ENCODE peak calls at places on chromosomes 3 and 15, in four cellular contexts. W is astrocyte, F is tibial nerve, X is H1. C is an unnamed sample.

GRCh38 chr3:58471025-58471887 is 20.6 kb upstream of the KCTD6 start:
- DNase-seq in W (peak), F (no peak), X (no peak), C (no peak)

GRCh38 chr3:129911261-129911861 is 17.9 kb upstream of the TMCC1 start:
- DNase-seq in W (no peak), F (peak), X (no peak), C (no peak)

GRCh38 chr3:194006102-194006501 is 129.8 kb upstream of the HES1 start:
- DNase-seq in W (no peak), F (no peak), X (no peak), C (no peak)

GRCh38 chr15:83064859-83065258 is 2.2 kb downstream of the BTBD1 start:
- DNase-seq in W (no peak), F (no peak), X (no peak), C (no peak)

GRCh38 chr15:50058231-50058630 is 60.8 kb downstream of the ATP8B4 start:
- DNase-seq in W (peak), F (no peak), X (no peak), C (no peak)

GRCh38 chr3:22306454-22306853 is 555.4 kb upstream of the ZNF385D start:
- DNase-seq in W (no peak), F (no peak), X (no peak), C (no peak)

GRCh38 chr3:56702487-56703315 is 19.6 kb upstream of the TASOR start:
- DNase-seq in W (peak), F (peak), X (no peak), C (no peak)

GRCh38 chr3:102573483-102574028 is 138.7 kb downstream of the ZPLD1 start:
- DNase-seq in W (no peak), F (no peak), X (no peak), C (no peak)

GRCh38 chr3:52361893-52362292 is 45.8 kb downstream of the DNAH1 start:
- DNase-seq in W (no peak), F (no peak), X (no peak), C (no peak)

GRCh38 chr3:152263711-152264110 is 5.0 kb upstream of the MBNL1 start:
- DNase-seq in W (no peak), F (no peak), X (no peak), C (no peak)

GRCh38 chr3:182308328-182308727 is 485.0 kb upstream of the ATP11B start:
- DNase-seq in W (no peak), F (no peak), X (no peak), C (no peak)
- TF ChIP-seq CTCF in W (no peak), F (no peak), X (no peak), C (no peak)

GRCh38 chr15:85869124-85869523 is 74.4 kb upstream of the KLHL25 start:
- DNase-seq in W (no peak), F (no peak), X (no peak), C (no peak)

GRCh38 chr15:85867250-85867649 is 72.5 kb upstream of the KLHL25 start:
- DNase-seq in W (no peak), F (no peak), X (no peak), C (no peak)

GRCh38 chr15:85870216-85871014 is 75.7 kb upstream of the KLHL25 start:
- DNase-seq in W (no peak), F (no peak), X (no peak), C (no peak)

GRCh38 chr15:85860394-85861161 is 65.9 kb upstream of the KLHL25 start:
- DNase-seq in W (no peak), F (no peak), X (no peak), C (no peak)

GRCh38 chr15:85865070-85865684 is 70.5 kb upstream of the KLHL25 start:
- DNase-seq in W (peak), F (no peak), X (peak), C (peak)
- TF ChIP-seq CTCF in W (peak), F (peak), X (peak), C (peak)

DNA sequence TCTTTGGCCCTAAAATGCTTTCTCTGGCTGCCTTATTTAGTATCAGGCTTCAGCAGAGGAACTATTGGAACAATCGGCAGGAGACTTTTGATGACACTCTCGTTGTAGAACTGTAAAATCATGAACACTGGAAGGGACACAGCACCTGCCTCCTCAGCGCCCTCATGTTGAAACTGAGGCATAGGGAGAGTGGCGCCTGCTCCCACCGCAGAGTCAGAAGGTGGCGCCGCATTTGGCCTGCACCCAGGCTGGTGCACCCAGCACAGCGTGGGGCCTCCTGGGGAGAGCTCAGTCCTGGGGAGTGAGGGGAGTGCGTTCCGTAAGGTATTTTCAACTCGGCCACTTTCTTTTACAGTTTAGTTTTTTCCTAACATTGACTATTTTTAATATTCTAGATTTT is 78.2 kb upstream of the BLM start:
- DNase-seq in W (no peak), F (no peak), X (no peak), C (no peak)
- TF ChIP-seq CTCF in W (no peak), F (no peak), X (no peak), C (peak)

DNA sequence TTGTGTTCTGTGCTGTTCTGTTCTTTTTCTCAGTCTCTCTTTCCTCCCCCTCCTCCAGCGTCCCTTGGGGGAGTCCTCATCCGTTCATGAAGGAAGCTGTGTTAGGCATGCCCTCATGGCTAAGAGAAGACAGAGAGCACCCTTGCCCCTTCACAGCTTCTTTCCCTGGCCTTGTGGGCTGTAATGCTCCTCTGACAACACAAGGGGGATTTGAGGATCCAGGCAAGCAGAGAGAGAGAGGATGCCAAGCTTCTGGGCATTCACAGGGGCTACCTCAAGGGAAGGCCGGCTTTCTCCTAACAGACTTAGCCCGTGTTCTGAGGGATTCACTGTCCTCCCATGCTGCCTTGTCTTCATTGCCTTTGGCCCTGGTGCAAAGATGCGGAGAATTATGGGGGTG is 389.5 kb downstream of the LRTM1 start:
- DNase-seq in W (no peak), F (no peak), X (peak), C (no peak)
- TF ChIP-seq CTCF in W (no peak), F (no peak), X (peak), C (peak)

GRCh38 chr3:63914312-63914711 is 2.1 kb upstream of the SCAANT1 start:
- DNase-seq in W (no peak), F (peak), X (no peak), C (no peak)
- TF ChIP-seq CTCF in W (no peak), F (no peak), X (no peak), C (no peak)

GRCh38 chr3:41448396-41448795 is 249.1 kb downstream of the CTNNB1 start:
- DNase-seq in W (no peak), F (no peak), X (no peak), C (no peak)

GRCh38 chr3:41447701-41448100 is 248.4 kb downstream of the CTNNB1 start:
- DNase-seq in W (no peak), F (no peak), X (no peak), C (no peak)

GRCh38 chr3:41450416-41451231 is 251.3 kb downstream of the CTNNB1 start:
- DNase-seq in W (no peak), F (no peak), X (no peak), C (no peak)
- TF ChIP-seq CTCF in W (no peak), F (no peak), X (peak), C (no peak)